ENCODE peak calls at places on chromosomes 7 and 10, in nine cellular contexts. V is tibial artery, L is upper lobe of right lung, I is ascending aorta, F is pancreas, Y is IMR-90, O is colonic mucosa, J is fibroblast of lung, X is left ventricle myocardium inferior. B is an unnamed sample. For H3K27me3, the result is how much of the 10 kb centered on the place peaks cover.

GRCh38 chr7:2754086-2754485 is 66.1 kb downstream of the AMZ1 start:
- DNase-seq in I (no peak), Y (no peak), J (peak), O (no peak), X (no peak), L (no peak), V (no peak), F (no peak), B (no peak)

GRCh38 chr10:46096426-46096825 is 50.4 kb upstream of the MSMB start:
- DNase-seq in F (no peak), X (no peak), L (no peak), V (no peak), I (no peak), J (no peak), Y (peak), O (no peak), B (no peak)

GRCh38 chr7:1943326-1943725 is 273.2 kb downstream of the ELFN1 start:
- DNase-seq in O (no peak), V (no peak), X (peak), L (no peak), I (no peak), F (no peak), Y (no peak), J (no peak), B (no peak)

GRCh38 chr7:153476166-153476565 is 576.0 kb upstream of the DPP6 start:
- DNase-seq in F (no peak), L (no peak), X (no peak), I (no peak), J (no peak), V (no peak), Y (no peak), O (no peak), B (no peak)

GRCh38 chr10:42960491-42961155 is 116.2 kb upstream of the RET start:
- DNase-seq in F (no peak), O (peak), Y (peak), I (peak), J (peak), X (peak), L (no peak), V (peak), B (peak)

GRCh38 chr7:150801946-150802771 is 1.6 kb downstream of the TMEM176A start:
- DNase-seq in V (no peak), L (no peak), I (no peak), O (peak), F (no peak), Y (no peak), J (no peak), X (no peak), B (no peak)

GRCh38 chr10:131178956-131179355 is 132.6 kb downstream of the TCERG1L start:
- DNase-seq in I (peak), F (peak), L (peak), Y (no peak), V (peak), J (no peak), X (no peak), O (no peak), B (no peak)

GRCh38 chr10:124999433-125000365 is 57.8 kb downstream of the ZRANB1 start:
- DNase-seq in I (peak), V (peak), L (peak), X (peak), Y (peak), J (peak), F (no peak), O (peak), B (peak)

GRCh38 chr7:150317748-150318444 is 5.3 kb upstream of the LRRC61 start:
- DNase-seq in I (no peak), L (no peak), F (no peak), O (no peak), Y (peak), V (no peak), J (peak), X (no peak), B (no peak)

GRCh38 chr7:131959106-131959812 is 402.8 kb upstream of the PODXL start:
- DNase-seq in O (no peak), I (no peak), X (no peak), J (no peak), V (no peak), L (no peak), F (no peak), Y (no peak), B (no peak)

GRCh38 chr10:124239666-124240065 is 146.3 kb upstream of the CHST15 start:
- DNase-seq in Y (no peak), F (peak), L (no peak), I (peak), X (no peak), O (no peak), J (no peak), V (no peak), B (peak)

GRCh38 chr7:155263522-155264197 is 34.0 kb upstream of the INSIG1 start:
- DNase-seq in F (no peak), J (no peak), V (no peak), Y (no peak), I (no peak), O (no peak), L (no peak), X (no peak), B (no peak)

GRCh38 chr7:105935250-105935649 is 27.8 kb upstream of the CDHR3 start:
- DNase-seq in O (no peak), I (no peak), F (no peak), V (no peak), J (no peak), Y (no peak), L (no peak), X (no peak), B (no peak)

GRCh38 chr10:132533571-132534260 is 3.9 kb upstream of the INPP5A start:
- DNase-seq in Y (no peak), L (no peak), V (peak), J (no peak), X (peak), F (peak), I (no peak), O (no peak), B (peak)

GRCh38 chr7:100115026-100115425 is 4.1 kb downstream of the TAF6 start:
- DNase-seq in Y (no peak), V (no peak), J (no peak), F (peak), O (no peak), L (no peak), I (no peak), X (no peak), B (no peak)

GRCh38 chr7:88229302-88229870 is 9.5 kb upstream of the SRI start:
- DNase-seq in V (no peak), L (no peak), I (no peak), O (peak), X (no peak), J (no peak), Y (no peak), F (no peak), B (no peak)

GRCh38 chr7:44782460-44782859 is 14.0 kb upstream of the PPIA start:
- DNase-seq in I (no peak), O (no peak), X (no peak), J (no peak), Y (no peak), F (no peak), L (no peak), V (no peak), B (no peak)

GRCh38 chr7:29113384-29114102 is 32.8 kb downstream of the CPVL start:
- DNase-seq in O (peak), V (no peak), I (no peak), J (peak), X (no peak), Y (no peak), L (no peak), F (no peak), B (no peak)

GRCh38 chr10:119221666-119222065 is 14.3 kb downstream of the GRK5 start:
- DNase-seq in X (no peak), J (no peak), F (no peak), I (no peak), O (no peak), L (no peak), Y (no peak), V (no peak), B (no peak)

GRCh38 chr10:129509155-129509554 is 42.1 kb downstream of the MGMT start:
- DNase-seq in I (no peak), V (no peak), Y (no peak), J (no peak), O (no peak), F (no peak), X (no peak), L (no peak), B (no peak)

GRCh38 chr7:93159490-93159889 is 11.3 kb upstream of the SAMD9L start:
- DNase-seq in V (no peak), I (no peak), Y (peak), X (no peak), F (no peak), O (no peak), L (no peak), J (peak), B (no peak)

GRCh38 chr7:95687759-95688343 is 84.5 kb upstream of the DYNC1I1 start:
- DNase-seq in O (no peak), I (no peak), V (no peak), X (no peak), J (peak), Y (peak), L (no peak), F (no peak), B (no peak)

GRCh38 chr10:30556189-30556588 is 73.4 kb downstream of the LYZL2 start:
- DNase-seq in F (no peak), J (no peak), I (no peak), X (no peak), O (no peak), L (no peak), Y (no peak), V (no peak), B (no peak)

GRCh38 chr7:32161708-32162107 is 91.5 kb upstream of the PDE1C start:
- DNase-seq in V (no peak), J (peak), X (no peak), Y (peak), L (no peak), O (no peak), F (no peak), I (no peak), B (no peak)

GRCh38 chr10:28677889-28678686 is 767 bp downstream of the BAMBI start:
- DNase-seq in I (no peak), J (peak), L (peak), O (peak), F (peak), X (peak), V (peak), Y (peak), B (peak)

GRCh38 chr10:129626801-129627434 is 159.9 kb downstream of the MGMT start:
- DNase-seq in I (no peak), X (no peak), F (no peak), V (no peak), O (no peak), L (no peak), Y (peak), J (no peak), B (no peak)

GRCh38 chr10:93346712-93347111 is 135.4 kb downstream of the MYOF start:
- DNase-seq in Y (peak), X (no peak), J (peak), L (no peak), O (no peak), F (no peak), I (no peak), V (no peak), B (no peak)

GRCh38 chr10:112793197-112793921 is 156.7 kb upstream of the TCF7L2 start:
- DNase-seq in L (no peak), X (no peak), V (no peak), J (peak), Y (peak), I (no peak), O (peak), F (no peak), B (no peak)

GRCh38 chr10:132845780-132846595 is 60.0 kb upstream of the NKX6-2 start:
- DNase-seq in V (peak), I (peak), F (peak), O (peak), J (no peak), Y (no peak), X (no peak), L (no peak), B (peak)

GRCh38 chr7:32602470-32602869 is 107.2 kb downstream of the AVL9 start:
- DNase-seq in O (no peak), X (no peak), Y (no peak), F (no peak), I (no peak), J (no peak), L (no peak), V (no peak), B (no peak)

GRCh38 chr7:148973256-148973655 is 55.0 kb downstream of the PDIA4 start:
- DNase-seq in O (no peak), Y (no peak), F (no peak), I (no peak), V (no peak), J (no peak), X (no peak), L (no peak), B (no peak)

GRCh38 chr10:125157473-125157865 is 2.9 kb downstream of the CTBP2 start:
- DNase-seq in V (no peak), L (no peak), X (no peak), F (no peak), J (no peak), Y (no peak), I (peak), O (no peak), B (no peak)

GRCh38 chr7:38398725-38399321 is 125.4 kb upstream of the TARP start:
- DNase-seq in V (no peak), O (peak), Y (peak), L (peak), X (peak), J (peak), F (no peak), I (peak), B (peak)

GRCh38 chr10:125799446-125799845 is 23.6 kb downstream of the UROS start:
- DNase-seq in O (no peak), J (no peak), I (peak), Y (no peak), V (no peak), L (no peak), X (no peak), F (no peak), B (no peak)

GRCh38 chr7:17599733-17600685 is 301.6 kb downstream of the AHR start:
- DNase-seq in Y (peak), J (peak), I (no peak), X (no peak), F (no peak), L (no peak), V (no peak), O (no peak), B (no peak)

GRCh38 chr10:96502561-96503267 is 11.0 kb downstream of the TLL2 start:
- DNase-seq in Y (no peak), L (no peak), J (no peak), X (no peak), V (no peak), F (no peak), I (no peak), O (no peak), B (no peak)

GRCh38 chr7:28038175-28038855 is 142.3 kb downstream of the JAZF1 start:
- DNase-seq in O (no peak), V (no peak), I (no peak), J (no peak), F (no peak), L (no peak), X (no peak), Y (no peak), B (no peak)

GRCh38 chr10:51656467-51656866 is 42.9 kb downstream of the CSTF2T start:
- DNase-seq in J (no peak), F (no peak), Y (no peak), X (no peak), V (no peak), I (no peak), O (no peak), L (no peak), B (no peak)

GRCh38 chr10:73953665-73954064 is 42.7 kb downstream of the PLAU start:
- DNase-seq in I (peak), L (no peak), Y (no peak), O (no peak), V (peak), F (no peak), J (peak), X (no peak), B (no peak)

GRCh38 chr10:78657622-78658165 is 411.1 kb upstream of the ZMIZ1 start:
- DNase-seq in J (peak), V (peak), O (peak), I (peak), F (peak), Y (peak), L (peak), X (peak), B (peak)
- TF ChIP-seq CTCF in J (peak), V (peak), O (peak), I (peak), F (peak), Y (peak), L (peak), X (peak), B (peak)

DNA sequence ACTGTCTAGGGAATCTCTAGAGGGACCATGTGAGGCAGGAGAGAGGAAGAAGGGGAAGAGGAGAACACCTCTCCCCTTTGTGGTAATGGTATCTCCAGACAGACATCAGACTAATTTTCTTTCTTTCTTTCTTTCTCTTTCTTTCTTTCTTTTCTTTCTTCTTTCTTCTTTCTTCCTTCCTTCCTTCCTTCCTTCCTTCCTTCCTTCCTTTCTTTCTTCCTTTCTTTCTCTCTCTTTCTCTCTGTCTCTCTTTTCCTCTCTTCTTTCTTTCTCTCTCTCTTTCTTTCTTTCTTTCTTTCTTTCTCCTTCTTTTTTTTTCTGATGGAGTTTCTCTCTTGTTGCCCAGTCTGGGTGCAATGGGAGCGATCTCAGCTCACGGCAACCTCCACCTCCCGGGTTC is 73.2 kb upstream of the PAX2 start:
- DNase-seq in I (no peak), J (no peak), L (no peak), Y (no peak), F (no peak), V (no peak), X (no peak), O (no peak), B (no peak)
- H3K27me3 ChIP-seq in I (under half), J (under half), L (half or more), Y (under half), F (under half), V (half or more), X (half or more), O (under half), B (half or more)

GRCh38 chr10:121595806-121596667 is 2.2 kb downstream of the FGFR2 start:
- DNase-seq in L (no peak), J (no peak), F (no peak), O (no peak), I (no peak), X (no peak), Y (no peak), V (peak), B (no peak)

GRCh38 chr10:121596668-121597503 is 1.4 kb downstream of the FGFR2 start:
- DNase-seq in J (peak), F (peak), V (peak), L (peak), Y (no peak), O (peak), X (no peak), I (peak), B (no peak)

GRCh38 chr10:121598261-121599249 is at the start of gene FGFR2:
- DNase-seq in O (peak), I (peak), V (peak), J (peak), F (peak), Y (no peak), L (peak), X (peak), B (peak)

GRCh38 chr10:121595321-121595805 is 2.9 kb downstream of the FGFR2 start:
- DNase-seq in J (peak), Y (no peak), L (no peak), O (no peak), X (no peak), I (no peak), V (peak), F (no peak), B (no peak)

GRCh38 chr10:121597504-121598241 is 571 bp downstream of the FGFR2 start:
- DNase-seq in J (no peak), Y (no peak), V (peak), L (no peak), I (no peak), O (no peak), X (no peak), F (peak), B (no peak)
- H3K4me3 ChIP-seq in J (peak), Y (no peak), V (peak), L (peak), I (peak), O (peak), X (peak), F (peak), B (peak)

DNA sequence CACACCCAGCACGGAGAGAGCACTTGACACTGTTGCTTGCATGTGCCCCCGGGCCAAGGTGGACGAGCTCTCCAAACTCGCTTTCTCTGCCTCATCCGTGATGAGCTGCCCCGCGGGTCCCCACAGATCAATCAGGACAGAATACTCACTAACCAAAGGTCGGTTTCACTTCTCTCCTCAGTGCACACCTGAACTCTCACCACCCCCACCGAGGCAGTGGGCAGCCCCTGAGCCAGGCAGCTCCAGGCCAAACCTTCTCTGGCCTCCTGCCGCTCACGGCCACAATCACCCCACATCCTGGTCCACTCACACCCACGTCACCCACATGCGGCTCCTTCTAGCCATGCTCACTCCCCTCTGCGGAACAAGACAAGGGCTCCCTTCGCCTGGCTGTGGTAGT is 443.9 kb downstream of the DNAJB6 start:
- DNase-seq in I (no peak), Y (no peak), J (no peak), L (peak), V (no peak), O (no peak), F (peak), X (no peak), B (no peak)
- TF ChIP-seq CTCF in I (no peak), Y (no peak), J (no peak), L (no peak), V (no peak), O (no peak), F (no peak), X (no peak), B (no peak)

GRCh38 chr10:70960316-70960715 is 72.0 kb upstream of the PCBD1 start:
- DNase-seq in V (no peak), F (no peak), Y (no peak), I (no peak), X (no peak), J (no peak), O (no peak), L (no peak), B (no peak)

GRCh38 chr10:70963271-70963670 is 74.9 kb upstream of the PCBD1 start:
- DNase-seq in X (no peak), O (no peak), Y (no peak), F (no peak), I (no peak), V (no peak), L (no peak), J (no peak), B (no peak)

GRCh38 chr10:70958396-70958795 is 70.0 kb upstream of the PCBD1 start:
- DNase-seq in L (no peak), J (peak), F (no peak), I (no peak), Y (peak), V (no peak), O (no peak), X (no peak), B (no peak)

GRCh38 chr10:70962686-70963085 is 74.3 kb upstream of the PCBD1 start:
- DNase-seq in Y (no peak), J (no peak), I (no peak), X (no peak), F (no peak), L (no peak), O (no peak), V (no peak), B (no peak)

GRCh38 chr10:70960783-70961570 is 72.6 kb upstream of the PCBD1 start:
- DNase-seq in I (no peak), V (no peak), L (no peak), X (no peak), J (no peak), F (no peak), Y (no peak), O (no peak), B (no peak)
- H3K27me3 ChIP-seq in I (under half), V (under half), L (under half), X (under half), J (under half), F (under half), Y (under half), O (under half), B (under half)

GRCh38 chr7:111362660-111363059 is 199.6 kb downstream of the IMMP2L start:
- DNase-seq in O (no peak), F (no peak), I (no peak), L (no peak), X (no peak), J (peak), V (no peak), Y (peak), B (no peak)
- H3K4me3 ChIP-seq in O (no peak), F (no peak), I (no peak), L (no peak), X (no peak), J (no peak), V (no peak), Y (no peak), B (no peak)

DNA sequence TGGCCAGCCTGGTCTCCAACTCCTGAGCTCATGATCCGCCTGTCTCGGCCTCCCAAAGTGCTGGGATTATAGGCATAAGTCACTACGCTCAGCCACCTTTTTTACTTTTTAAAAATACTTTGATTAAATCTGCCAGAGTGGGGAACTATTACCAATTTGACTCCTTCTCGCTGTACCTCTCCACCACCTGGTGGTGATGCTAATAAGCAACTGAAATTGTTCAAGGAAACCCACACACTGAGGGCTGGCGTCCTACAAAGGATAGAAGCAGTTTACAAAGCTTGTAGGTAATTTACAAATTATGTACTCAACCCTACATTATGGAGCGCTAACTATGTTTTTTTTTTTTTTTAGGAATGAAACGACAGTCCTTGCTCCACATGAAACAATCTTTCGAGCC is 111.1 kb downstream of the CPED1 start:
- DNase-seq in I (no peak), X (no peak), F (no peak), J (no peak), O (no peak), L (no peak), Y (no peak), V (no peak), B (no peak)
- TF ChIP-seq CTCF in I (no peak), X (no peak), F (no peak), J (no peak), O (no peak), L (no peak), Y (peak), V (no peak), B (no peak)

GRCh38 chr10:120460191-120460590 is 3.2 kb downstream of the PLPP4 start:
- DNase-seq in F (no peak), J (peak), L (no peak), X (no peak), Y (no peak), I (no peak), O (no peak), V (no peak), B (no peak)
- H3K27me3 ChIP-seq in F (under half), J (under half), L (half or more), X (half or more), Y (under half), I (under half), O (under half), V (half or more), B (half or more)